ENCODE peak calls at places on chromosome 6, in ten cellular contexts. R is GM03348; M is activated T-helper 9 cell treated with anti-CD3 and anti-CD28 coated beads, Interleukin-2, amount 50 U/mL, for 16 hours; W is NCI-H146; D is stimulated activated CD8-positive, alpha-beta memory T cell treated with anti-CD3 and anti-CD28 coated beads, Interleukin-4, amount 100 ng/mL, for 24 hours; P is stimulated activated CD4-positive, alpha-beta T cell treated with anti-CD3 and anti-CD28 coated beads, Interleukin-2, amount 100 ng/mL, for 48 hours; F is activated T-cell treated with anti-CD3 and anti-CD28 coated beads, Interleukin-2, amount 50 U/mL, for 1 hour; O is islet precursor cell; V is SHP77; U is GM13977. L is an unnamed sample.

GRCh38 chr6:121851056-121851455 is 415.6 kb downstream of the GJA1 start:
- DNase-seq in R (peak), M (no peak), W (no peak), D (no peak), P (no peak), F (no peak), O (peak), V (no peak), U (no peak), L (no peak)

GRCh38 chr6:105397987-105398386 is 4.9 kb downstream of the PREP start:
- DNase-seq in R (no peak), M (no peak), W (peak), D (no peak), P (no peak), F (no peak), O (no peak), V (no peak), U (no peak), L (no peak)

GRCh38 chr6:5084787-5085637 is at the start of gene PPP1R3G:
- DNase-seq in R (peak), M (no peak), W (peak), D (no peak), P (no peak), F (no peak), O (peak), V (no peak), U (peak), L (peak)

GRCh38 chr6:10617008-10617696 is 77.3 kb downstream of the C6orf52 start:
- DNase-seq in R (no peak), M (no peak), W (no peak), D (no peak), P (no peak), F (no peak), O (no peak), V (no peak), U (no peak), L (no peak)

GRCh38 chr6:17986656-17987575 is 519 bp downstream of the KIF13A start:
- DNase-seq in R (peak), M (no peak), W (peak), D (no peak), P (no peak), F (peak), O (peak), V (no peak), U (peak), L (peak)

GRCh38 chr6:104325341-104326172 is 534.2 kb downstream of the HACE1 start:
- DNase-seq in R (peak), M (no peak), W (peak), D (no peak), P (no peak), F (no peak), O (no peak), V (peak), U (peak), L (no peak)

GRCh38 chr6:154399097-154399496 is 42.5 kb upstream of the IPCEF1 start:
- DNase-seq in R (peak), M (no peak), W (no peak), D (no peak), P (no peak), F (no peak), O (no peak), V (no peak), U (no peak), L (no peak)

GRCh38 chr6:2895072-2895471 is 8.0 kb downstream of the SERPINB9 start:
- DNase-seq in R (no peak), M (no peak), W (no peak), D (no peak), P (no peak), F (no peak), O (no peak), V (no peak), U (no peak), L (no peak)

GRCh38 chr6:98636941-98637340 is 197.4 kb upstream of the POU3F2 start:
- DNase-seq in R (no peak), M (no peak), W (no peak), D (no peak), P (no peak), F (no peak), O (no peak), V (no peak), U (no peak), L (no peak)

GRCh38 chr6:27650620-27651370 is 177.9 kb upstream of the ZNF184 start:
- DNase-seq in R (peak), M (no peak), W (peak), D (peak), P (peak), F (no peak), O (peak), V (peak), U (peak), L (no peak)

GRCh38 chr6:124022641-124023040 is 219.0 kb downstream of the NKAIN2 start:
- DNase-seq in R (no peak), M (no peak), W (peak), D (no peak), P (no peak), F (no peak), O (no peak), V (no peak), U (no peak), L (no peak)

GRCh38 chr6:13478525-13478962 is 8.9 kb downstream of the GFOD1 start:
- DNase-seq in R (no peak), M (no peak), W (no peak), D (no peak), P (no peak), F (no peak), O (no peak), V (no peak), U (peak), L (no peak)

GRCh38 chr6:135296715-135297114 is 115.6 kb downstream of the MYB start:
- DNase-seq in R (no peak), M (no peak), W (no peak), D (no peak), P (no peak), F (no peak), O (no peak), V (no peak), U (no peak), L (no peak)

GRCh38 chr6:10555625-10556309 is 34.6 kb downstream of the GCNT2 start:
- DNase-seq in R (peak), M (no peak), W (peak), D (no peak), P (no peak), F (no peak), O (peak), V (peak), U (no peak), L (no peak)

GRCh38 chr6:152313542-152314482 is 323.4 kb downstream of the SYNE1 start:
- DNase-seq in R (peak), M (no peak), W (no peak), D (no peak), P (no peak), F (no peak), O (peak), V (no peak), U (no peak), L (no peak)

GRCh38 chr6:134082191-134082590 is 29.8 kb upstream of the SLC2A12 start:
- DNase-seq in R (no peak), M (no peak), W (no peak), D (no peak), P (no peak), F (no peak), O (no peak), V (no peak), U (no peak), L (no peak)

GRCh38 chr6:127096167-127096566 is 22.3 kb upstream of the RSPO3 start:
- DNase-seq in R (no peak), M (no peak), W (no peak), D (no peak), P (no peak), F (no peak), O (no peak), V (no peak), U (no peak), L (no peak)

GRCh38 chr6:43499028-43499815 is 10.9 kb downstream of the LRRC73 start:
- DNase-seq in R (no peak), M (no peak), W (peak), D (no peak), P (no peak), F (no peak), O (no peak), V (no peak), U (no peak), L (no peak)

GRCh38 chr6:109349419-109349987 is 32.8 kb downstream of the CD164 start:
- DNase-seq in R (peak), M (no peak), W (peak), D (no peak), P (no peak), F (no peak), O (no peak), V (peak), U (no peak), L (no peak)

GRCh38 chr6:137927777-137928218 is 60.7 kb downstream of the TNFAIP3 start:
- DNase-seq in R (no peak), M (peak), W (peak), D (peak), P (peak), F (peak), O (no peak), V (no peak), U (peak), L (no peak)

GRCh38 chr6:26180346-26180745 is 93.1 kb downstream of the HFE start:
- DNase-seq in R (no peak), M (no peak), W (no peak), D (no peak), P (no peak), F (no peak), O (no peak), V (no peak), U (no peak), L (no peak)

GRCh38 chr6:14582731-14583130 is 465.2 kb downstream of the CD83 start:
- DNase-seq in R (no peak), M (no peak), W (no peak), D (no peak), P (no peak), F (no peak), O (no peak), V (no peak), U (no peak), L (no peak)

GRCh38 chr6:31821301-31822037 is 6.1 kb upstream of the HSPA1B start:
- DNase-seq in R (peak), M (peak), W (peak), D (peak), P (peak), F (peak), O (peak), V (peak), U (peak), L (peak)

GRCh38 chr6:38100380-38100779 is 280.9 kb downstream of the ZFAND3 start:
- DNase-seq in R (no peak), M (no peak), W (no peak), D (no peak), P (no peak), F (no peak), O (no peak), V (no peak), U (peak), L (no peak)

GRCh38 chr6:144989319-144990099 is 704.4 kb downstream of the UTRN start:
- DNase-seq in R (peak), M (no peak), W (no peak), D (no peak), P (no peak), F (no peak), O (no peak), V (no peak), U (no peak), L (no peak)

GRCh38 chr6:26087284-26088115 is at the start of gene HFE:
- DNase-seq in R (peak), M (peak), W (peak), D (no peak), P (no peak), F (peak), O (peak), V (no peak), U (no peak), L (no peak)

GRCh38 chr6:75855047-75855446 is 106.0 kb downstream of the MYO6 start:
- DNase-seq in R (peak), M (no peak), W (peak), D (no peak), P (peak), F (no peak), O (no peak), V (peak), U (peak), L (no peak)

GRCh38 chr6:81465859-81466258 is 286.6 kb downstream of the TENT5A start:
- DNase-seq in R (no peak), M (no peak), W (no peak), D (no peak), P (no peak), F (no peak), O (no peak), V (no peak), U (no peak), L (no peak)

GRCh38 chr6:126060400-126060799 is 74.1 kb downstream of the TRMT11 start:
- DNase-seq in R (no peak), M (no peak), W (no peak), D (no peak), P (no peak), F (no peak), O (no peak), V (no peak), U (no peak), L (no peak)

GRCh38 chr6:6730831-6731230 is 142.3 kb downstream of the LY86 start:
- DNase-seq in R (peak), M (no peak), W (no peak), D (no peak), P (no peak), F (no peak), O (no peak), V (peak), U (no peak), L (no peak)

GRCh38 chr6:140284871-140285270 is 910.4 kb upstream of the CITED2 start:
- DNase-seq in R (no peak), M (no peak), W (no peak), D (no peak), P (no peak), F (no peak), O (no peak), V (no peak), U (no peak), L (no peak)

GRCh38 chr6:41451039-41451438 is 95.1 kb upstream of the FOXP4 start:
- DNase-seq in R (no peak), M (no peak), W (peak), D (no peak), P (no peak), F (no peak), O (no peak), V (no peak), U (peak), L (no peak)

GRCh38 chr6:157241411-157241979 is 81.8 kb downstream of the TMEM242 start:
- DNase-seq in R (no peak), M (no peak), W (no peak), D (no peak), P (no peak), F (no peak), O (no peak), V (peak), U (no peak), L (no peak)

GRCh38 chr6:76942203-76942971 is 520.9 kb downstream of the HTR1B start:
- DNase-seq in R (no peak), M (no peak), W (no peak), D (no peak), P (no peak), F (no peak), O (peak), V (no peak), U (no peak), L (no peak)

GRCh38 chr6:128158496-128158895 is 257.6 kb upstream of the THEMIS start:
- DNase-seq in R (no peak), M (no peak), W (no peak), D (no peak), P (no peak), F (no peak), O (no peak), V (no peak), U (no peak), L (no peak)

L was measured in GM12892.